ENCODE peak calls at places on chromosomes 16 and 17, in six cellular contexts. B is hepatocyte, O is epithelial cell of esophagus, D is Calu3, U is foreskin keratinocyte, N is mammary epithelial cell. R is an unnamed sample.

GRCh38 chr17:80050706-80051105 is 14.3 kb downstream of the CCDC40 start:
- DNase-seq in B (no peak), O (no peak), D (no peak), U (no peak), N (no peak), R (no peak)

GRCh38 chr17:17419621-17420020 is 57.2 kb upstream of the MED9 start:
- DNase-seq in B (no peak), O (no peak), D (no peak), U (no peak), N (no peak), R (no peak)

GRCh38 chr17:72030067-72030899 is 90.5 kb upstream of the SOX9 start:
- DNase-seq in B (peak; percentile 68), O (peak; percentile 19), D (peak; percentile 46), U (peak; percentile 32), N (peak; percentile 53), R (peak; percentile 28)

GRCh38 chr16:30032083-30032819 is 1.2 kb upstream of the TLCD3B start:
- DNase-seq in B (peak; percentile 71), O (peak; percentile 70), D (peak; percentile 74), U (no peak), N (peak; percentile 44), R (peak; percentile 21)

GRCh38 chr17:64773836-64774761 is 112.0 kb upstream of the SMURF2 start:
- DNase-seq in B (peak; percentile 89), O (peak; percentile 90), D (peak; percentile 85), U (peak; percentile 82), N (peak; percentile 83), R (no peak)

GRCh38 chr17:66549731-66550207 is 247.4 kb downstream of the PRKCA start:
- DNase-seq in B (no peak), O (peak; percentile 27), D (no peak), U (no peak), N (no peak), R (peak; percentile 83)

GRCh38 chr16:3182608-3183444 is 5.2 kb upstream of the OR1F1 start:
- DNase-seq in B (no peak), O (peak; percentile 66), D (peak; percentile 88), U (no peak), N (peak; percentile 77), R (no peak)

GRCh38 chr16:17470871-17471744 is at the start of gene XYLT1:
- DNase-seq in B (peak; percentile 71), O (peak; percentile 75), D (peak; percentile 50), U (peak; percentile 80), N (peak; percentile 82), R (peak; percentile 14)

GRCh38 chr17:6138761-6139446 is 68.7 kb downstream of the WSCD1 start:
- DNase-seq in B (no peak), O (no peak), D (no peak), U (no peak), N (no peak), R (no peak)

GRCh38 chr16:70750893-70751467 is 50.0 kb downstream of the VAC14 start:
- DNase-seq in B (no peak), O (no peak), D (no peak), U (no peak), N (no peak), R (no peak)

GRCh38 chr16:12907670-12908233 is 6.4 kb downstream of the SHISA9 start:
- DNase-seq in B (no peak), O (no peak), D (no peak), U (no peak), N (no peak), R (no peak)
- TF ChIP-seq CTCF in B (no peak), O (no peak), D (no peak), U (no peak), N (peak; percentile 7), R (peak; percentile 10)

GRCh38 chr17:42520540-42520951 is 15.5 kb upstream of the NAGLU start:
- DNase-seq in B (no peak), O (no peak), D (peak; percentile 57), U (no peak), N (no peak), R (no peak)
- TF ChIP-seq CTCF in B (peak; percentile 35), O (peak; percentile 8), D (peak; percentile 74), U (peak; percentile 46), N (no peak), R (peak; percentile 39)

DNA sequence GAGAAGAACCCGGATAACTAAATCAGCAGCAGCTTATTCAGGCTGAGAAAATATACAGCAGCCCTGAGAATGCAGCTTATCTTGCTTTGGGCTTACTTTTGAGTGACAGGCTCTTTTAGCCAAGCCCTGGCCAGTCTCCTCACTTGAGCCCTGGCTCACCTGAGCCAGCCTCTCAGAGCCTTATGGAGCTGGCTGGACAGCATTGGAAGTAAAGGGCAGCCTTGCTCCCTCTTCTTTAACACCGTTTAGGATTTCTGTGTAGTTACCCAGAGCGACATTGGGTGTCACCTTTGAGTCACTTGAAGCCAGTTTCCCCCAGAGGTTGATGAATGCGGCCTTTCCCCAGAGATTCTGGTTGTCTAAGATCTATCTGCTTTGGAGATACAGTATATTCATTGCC is 7.7 kb upstream of the NPIPB2 start:
- DNase-seq in B (peak; percentile 68), O (peak; percentile 55), D (peak; percentile 59), U (no peak), N (peak; percentile 18), R (no peak)
- TF ChIP-seq CTCF in B (peak; percentile 53), O (peak; percentile 58), D (peak; percentile 66), U (peak; percentile 72), N (peak; percentile 42), R (peak; percentile 55)

DNA sequence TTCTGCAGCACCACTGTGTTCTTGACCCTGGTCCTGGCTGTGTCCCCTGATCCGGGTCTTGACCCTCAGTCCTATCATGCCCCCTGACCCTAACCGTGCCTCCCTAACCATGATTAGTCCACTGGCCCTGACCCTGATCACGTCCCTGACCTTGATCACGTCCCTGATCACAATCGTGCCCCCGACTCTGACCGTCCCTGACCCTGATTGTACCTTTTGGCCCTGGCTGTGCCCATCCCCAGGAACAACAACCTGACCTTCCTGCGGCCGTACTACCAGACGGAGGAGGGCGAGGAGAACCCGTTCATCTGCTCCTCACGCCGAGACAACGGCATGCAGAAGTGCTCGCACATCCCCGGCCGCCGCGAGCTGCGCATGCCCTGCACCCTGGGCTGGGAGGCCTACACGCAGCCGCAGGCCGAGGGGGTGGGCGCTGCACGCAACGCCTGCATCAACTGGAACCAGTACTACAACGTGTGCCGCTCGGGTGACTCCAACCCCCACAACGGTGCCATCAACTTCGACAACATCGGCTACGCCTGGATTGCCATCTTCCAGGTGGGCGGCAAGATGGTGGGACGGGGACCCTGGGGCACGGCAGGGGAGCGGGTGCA is 24.9 kb downstream of the TPSG1 start:
- DNase-seq in B (no peak), O (no peak), D (no peak), U (no peak), N (no peak), R (no peak)
- TF ChIP-seq CTCF in B (no peak), O (no peak), D (no peak), U (no peak), N (no peak), R (no peak)

DNA sequence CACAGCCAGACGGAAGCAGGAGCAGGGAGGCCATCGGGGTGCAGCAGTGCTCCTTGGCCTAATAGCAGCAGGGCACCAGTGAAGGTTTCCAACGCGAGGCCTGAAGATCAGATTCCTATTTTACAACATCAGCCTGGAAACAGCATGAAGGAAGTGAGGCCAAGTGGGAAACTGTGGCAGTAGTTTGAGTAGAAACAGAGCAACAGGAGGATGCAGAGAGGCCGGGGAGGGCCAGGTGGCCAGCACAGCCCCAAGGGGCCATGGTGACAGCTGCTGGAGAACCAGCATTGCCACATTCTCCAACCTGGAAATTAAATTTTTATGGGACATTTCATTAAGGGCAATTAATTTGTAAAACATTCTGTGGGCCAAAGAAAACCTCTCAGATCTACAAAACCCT is 3.4 kb upstream of the ANKRD11 start:
- DNase-seq in B (no peak), O (no peak), D (no peak), U (no peak), N (no peak), R (no peak)
- TF ChIP-seq CTCF in B (no peak), O (no peak), D (no peak), U (no peak), N (no peak), R (no peak)

GRCh38 chr17:29115906-29116651 is 64.1 kb downstream of the MYO18A start:
- DNase-seq in B (peak; percentile 52), O (peak; percentile 49), D (peak; percentile 47), U (no peak), N (peak; percentile 44), R (no peak)
- TF ChIP-seq CTCF in B (peak; percentile 34), O (peak; percentile 54), D (peak; percentile 61), U (peak; percentile 62), N (peak; percentile 54), R (peak; percentile 61)